ENCODE peak calls at places on chromosome 20, in ten cellular contexts. B, A, S, D, O, Y, M, I, K and W are unnamed samples.

GRCh38 chr20:47330071-47330470 is 26.4 kb downstream of the ZMYND8 start:
- DNase-seq in B (no peak), A (no peak), S (no peak), D (no peak), O (no peak), Y (no peak), M (no peak), I (no peak), K (no peak), W (no peak)

GRCh38 chr20:22579119-22579427 is 5.3 kb downstream of the FOXA2 start:
- DNase-seq in B (no peak), A (no peak), S (no peak), D (no peak), O (no peak), Y (peak), M (no peak), I (no peak), K (no peak), W (no peak)

GRCh38 chr20:4811661-4812181 is 90.0 kb downstream of the PRND start:
- DNase-seq in B (no peak), A (no peak), S (no peak), D (peak), O (peak), Y (no peak), M (peak), I (no peak), K (peak), W (no peak)

GRCh38 chr20:4544765-4545164 is 176.9 kb upstream of the PRND start:
- DNase-seq in B (peak), A (no peak), S (peak), D (no peak), O (no peak), Y (no peak), M (no peak), I (peak), K (no peak), W (no peak)

GRCh38 chr20:24419786-24420185 is 49.6 kb upstream of the SYNDIG1 start:
- DNase-seq in B (no peak), A (no peak), S (no peak), D (no peak), O (no peak), Y (no peak), M (no peak), I (no peak), K (no peak), W (no peak)

GRCh38 chr20:5270608-5271007 is 46.1 kb downstream of the PROKR2 start:
- DNase-seq in B (no peak), A (no peak), S (no peak), D (no peak), O (no peak), Y (peak), M (no peak), I (no peak), K (no peak), W (no peak)

GRCh38 chr20:13800728-13801134 is 15.9 kb downstream of the NDUFAF5 start:
- DNase-seq in B (peak), A (peak), S (peak), D (peak), O (peak), Y (no peak), M (no peak), I (no peak), K (peak), W (no peak)

GRCh38 chr20:56932575-56933330 is 303.6 kb downstream of the TFAP2C start:
- DNase-seq in B (no peak), A (no peak), S (no peak), D (no peak), O (no peak), Y (no peak), M (no peak), I (no peak), K (no peak), W (no peak)

GRCh38 chr20:10679269-10679668 is 5.5 kb upstream of the JAG1 start:
- DNase-seq in B (peak), A (no peak), S (no peak), D (no peak), O (no peak), Y (no peak), M (no peak), I (no peak), K (no peak), W (no peak)

GRCh38 chr20:54029176-54029575 is 41.2 kb downstream of the BCAS1 start:
- DNase-seq in B (no peak), A (no peak), S (no peak), D (no peak), O (no peak), Y (no peak), M (no peak), I (no peak), K (no peak), W (no peak)

GRCh38 chr20:14711681-14712080 is 374.3 kb upstream of the FLRT3 start:
- DNase-seq in B (no peak), A (no peak), S (peak), D (no peak), O (no peak), Y (peak), M (no peak), I (peak), K (no peak), W (no peak)

DNA sequence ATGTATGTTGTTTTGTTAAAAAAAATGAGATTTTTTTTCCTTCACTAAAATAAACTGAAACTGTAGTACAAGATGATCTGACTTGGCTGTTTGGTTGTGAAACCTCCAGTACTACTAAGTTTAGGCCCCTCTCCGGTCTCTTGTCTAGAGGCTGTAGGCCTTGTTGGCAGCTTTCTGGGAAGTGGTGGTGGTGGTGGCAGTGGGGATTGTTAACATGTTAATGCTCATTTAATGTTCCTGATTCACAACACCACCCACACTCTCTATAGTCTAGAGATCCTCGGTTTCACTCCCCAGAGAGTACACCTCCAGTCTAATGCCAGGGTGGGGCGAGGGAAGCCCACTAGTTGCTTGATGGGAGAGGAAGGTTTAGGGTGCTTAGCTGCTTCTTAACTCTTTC is 24.1 kb downstream of the STK4 start:
- DNase-seq in B (peak), A (no peak), S (peak), D (no peak), O (no peak), Y (no peak), M (no peak), I (no peak), K (no peak), W (no peak)
- H3K4me3 ChIP-seq in B (no peak), A (no peak), S (no peak), D (peak), O (no peak), Y (no peak), M (peak), I (no peak), K (peak), W (no peak)

GRCh38 chr20:64199395-64199794 is 35.1 kb downstream of the MYT1 start:
- DNase-seq in B (no peak), A (no peak), S (no peak), D (no peak), O (no peak), Y (no peak), M (no peak), I (no peak), K (no peak), W (no peak)

GRCh38 chr20:64201653-64202052 is 37.4 kb downstream of the MYT1 start:
- DNase-seq in B (no peak), A (no peak), S (no peak), D (no peak), O (no peak), Y (no peak), M (no peak), I (no peak), K (no peak), W (no peak)

GRCh38 chr20:64200740-64201139 is 36.5 kb downstream of the MYT1 start:
- DNase-seq in B (no peak), A (no peak), S (no peak), D (no peak), O (no peak), Y (no peak), M (no peak), I (no peak), K (no peak), W (no peak)

GRCh38 chr20:64196831-64197418 is 32.7 kb downstream of the MYT1 start:
- DNase-seq in B (no peak), A (no peak), S (no peak), D (no peak), O (no peak), Y (no peak), M (no peak), I (no peak), K (no peak), W (no peak)

GRCh38 chr20:64198347-64198746 is 34.1 kb downstream of the MYT1 start:
- DNase-seq in B (no peak), A (no peak), S (no peak), D (no peak), O (no peak), Y (no peak), M (no peak), I (no peak), K (no peak), W (no peak)
- H3K4me3 ChIP-seq in B (no peak), A (no peak), S (no peak), D (no peak), O (no peak), Y (no peak), M (no peak), I (no peak), K (no peak), W (no peak)

GRCh38 chr20:63356931-63357879 is 3.9 kb downstream of the CHRNA4 start:
- DNase-seq in B (no peak), A (no peak), S (no peak), D (no peak), O (no peak), Y (no peak), M (no peak), I (no peak), K (peak), W (no peak)
- H3K4me3 ChIP-seq in B (no peak), A (no peak), S (no peak), D (no peak), O (no peak), Y (no peak), M (no peak), I (no peak), K (no peak), W (no peak)

GRCh38 chr20:45419188-45420091 is 3.5 kb downstream of the PIGT start:
- DNase-seq in B (peak), A (peak), S (peak), D (peak), O (no peak), Y (no peak), M (no peak), I (peak), K (peak), W (no peak)

GRCh38 chr20:45413479-45413878 is 2.5 kb upstream of the PIGT start:
- DNase-seq in B (no peak), A (no peak), S (no peak), D (no peak), O (no peak), Y (no peak), M (no peak), I (no peak), K (no peak), W (no peak)

GRCh38 chr20:45415822-45416637 is at the start of gene PIGT:
- DNase-seq in B (peak), A (peak), S (peak), D (peak), O (peak), Y (peak), M (peak), I (peak), K (peak), W (peak)

GRCh38 chr20:45420125-45420524 is 4.2 kb downstream of the PIGT start:
- DNase-seq in B (no peak), A (no peak), S (no peak), D (no peak), O (no peak), Y (no peak), M (no peak), I (no peak), K (no peak), W (peak)

DNA sequence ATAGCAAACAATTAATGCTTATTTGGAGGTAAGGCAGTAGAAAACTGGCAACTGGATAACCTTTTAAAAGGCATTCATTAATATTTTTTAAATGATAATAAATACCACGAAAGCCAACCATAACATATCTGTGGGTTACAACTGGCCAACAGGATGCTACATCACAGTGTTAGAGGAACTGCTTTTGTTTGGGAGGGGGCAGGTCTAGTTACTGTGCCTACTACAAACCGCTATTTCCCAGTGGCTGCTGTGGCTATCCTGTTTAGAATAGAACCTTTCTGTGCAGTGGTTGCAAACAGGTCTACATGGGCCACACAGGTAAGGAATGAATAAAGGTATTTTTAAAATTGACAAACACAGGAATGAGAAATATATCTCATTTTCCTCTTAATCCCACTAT is 976 bp downstream of the PIGT start:
- DNase-seq in B (no peak), A (no peak), S (no peak), D (no peak), O (no peak), Y (no peak), M (no peak), I (no peak), K (no peak), W (no peak)
- H3K4me3 ChIP-seq in B (peak), A (peak), S (peak), D (peak), O (peak), Y (peak), M (peak), I (peak), K (peak), W (peak)

GRCh38 chr20:49935746-49936152 is 448 bp upstream of the RNF114 start:
- DNase-seq in B (no peak), A (no peak), S (no peak), D (no peak), O (no peak), Y (no peak), M (no peak), I (no peak), K (no peak), W (no peak)
- H3K4me3 ChIP-seq in B (peak), A (peak), S (peak), D (peak), O (peak), Y (no peak), M (no peak), I (peak), K (peak), W (peak)

GRCh38 chr20:17896247-17896723 is 72.3 kb downstream of the SNX5 start:
- DNase-seq in B (peak), A (no peak), S (no peak), D (no peak), O (no peak), Y (no peak), M (no peak), I (no peak), K (no peak), W (no peak)
- H3K4me3 ChIP-seq in B (no peak), A (no peak), S (no peak), D (no peak), O (no peak), Y (peak), M (no peak), I (no peak), K (peak), W (no peak)

DNA sequence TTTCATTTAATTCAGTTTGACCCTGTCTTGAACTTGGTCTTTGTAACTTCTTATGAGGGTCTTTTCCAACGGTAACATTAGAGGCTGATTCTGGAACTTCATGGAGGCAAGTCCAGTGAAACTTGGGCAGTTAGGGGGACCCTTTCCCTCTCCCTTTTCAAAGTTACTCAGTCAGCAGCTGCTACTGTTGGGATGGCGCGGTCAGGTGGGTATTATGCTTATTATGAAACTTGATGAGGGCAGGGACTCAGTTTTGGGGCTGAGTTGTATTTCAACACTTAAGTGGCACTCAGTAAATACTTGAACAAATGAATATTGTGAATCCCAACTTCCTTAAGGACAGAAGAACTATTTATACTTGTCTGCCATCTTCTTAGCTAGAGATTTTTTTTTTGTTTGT is 20.8 kb downstream of the TOP1 start:
- DNase-seq in B (no peak), A (no peak), S (no peak), D (no peak), O (no peak), Y (no peak), M (no peak), I (no peak), K (no peak), W (no peak)
- H3K4me3 ChIP-seq in B (no peak), A (no peak), S (no peak), D (no peak), O (no peak), Y (no peak), M (peak), I (no peak), K (no peak), W (no peak)

GRCh38 chr20:17963114-17963897 is 5.3 kb downstream of the SNX5 start:
- DNase-seq in B (no peak), A (no peak), S (no peak), D (no peak), O (no peak), Y (no peak), M (no peak), I (no peak), K (no peak), W (no peak)

GRCh38 chr20:17965042-17965697 is 3.4 kb downstream of the SNX5 start:
- DNase-seq in B (no peak), A (no peak), S (no peak), D (no peak), O (no peak), Y (peak), M (no peak), I (no peak), K (no peak), W (no peak)

GRCh38 chr20:17964632-17965031 is 4.0 kb downstream of the SNX5 start:
- DNase-seq in B (no peak), A (no peak), S (no peak), D (no peak), O (no peak), Y (no peak), M (no peak), I (no peak), K (no peak), W (no peak)

GRCh38 chr20:17961600-17961965 is 7.0 kb downstream of the SNX5 start:
- DNase-seq in B (peak), A (no peak), S (peak), D (no peak), O (no peak), Y (no peak), M (no peak), I (no peak), K (no peak), W (no peak)

GRCh38 chr20:17964073-17964472 is 4.5 kb downstream of the SNX5 start:
- DNase-seq in B (no peak), A (no peak), S (no peak), D (no peak), O (no peak), Y (no peak), M (no peak), I (no peak), K (no peak), W (no peak)
- H3K4me3 ChIP-seq in B (no peak), A (no peak), S (no peak), D (no peak), O (no peak), Y (peak), M (no peak), I (no peak), K (no peak), W (no peak)

GRCh38 chr20:38762174-38762573 is 13.9 kb downstream of the ACTR5 start:
- DNase-seq in B (no peak), A (no peak), S (no peak), D (no peak), O (no peak), Y (no peak), M (no peak), I (no peak), K (no peak), W (no peak)
- H3K4me3 ChIP-seq in B (no peak), A (no peak), S (no peak), D (no peak), O (no peak), Y (no peak), M (no peak), I (no peak), K (no peak), W (no peak)